ENCODE peak calls at places on chromosomes 3 and 15, in four cellular contexts. Z, B, U and P are unnamed samples.
A peak's percentile ranks its signal among the peaks of the same experiment; 100 is the strongest.

GRCh38 chr3:107428051-107428858 is 51.0 kb downstream of the CCDC54 start:
- DNase-seq in B (no peak), U (no peak), Z (no peak), P (no peak)

GRCh38 chr3:8524249-8524648 is 22.6 kb downstream of the LMCD1 start:
- DNase-seq in U (no peak), B (no peak), Z (no peak), P (no peak)

GRCh38 chr3:134594236-134594825 is 56.5 kb downstream of the KY start:
- DNase-seq in Z (no peak), B (no peak), U (no peak), P (peak; percentile 81)

GRCh38 chr3:49279376-49279775 is 2.3 kb upstream of the C3orf62 start:
- DNase-seq in U (no peak), Z (no peak), B (no peak), P (no peak)

GRCh38 chr3:141076026-141076797 is 25.1 kb downstream of the SPSB4 start:
- DNase-seq in Z (no peak), B (no peak), U (no peak), P (peak; percentile 92)

GRCh38 chr15:33013827-33014445 is 180.6 kb downstream of the FMN1 start:
- DNase-seq in U (no peak), B (no peak), Z (no peak), P (no peak)

GRCh38 chr3:107939621-107940236 is 151.1 kb downstream of the CD47 start:
- DNase-seq in B (no peak), Z (no peak), U (no peak), P (peak; percentile 58)

GRCh38 chr3:140941090-140941433 is 574 bp upstream of the SLC25A36 start:
- DNase-seq in B (no peak), U (no peak), Z (no peak), P (no peak)

GRCh38 chr3:197891-198491 is 1.4 kb downstream of the CHL1 start:
- DNase-seq in B (no peak), Z (peak; percentile 49), U (no peak), P (peak; percentile 63)

GRCh38 chr15:64030123-64030522 is 16.2 kb downstream of the DAPK2 start:
- DNase-seq in B (no peak), Z (no peak), U (no peak), P (no peak)

GRCh38 chr15:65829150-65829764 is 37.2 kb upstream of the DENND4A start:
- DNase-seq in U (peak; percentile 22), B (no peak), Z (no peak), P (peak; percentile 51)

GRCh38 chr3:53342353-53342752 is 5.0 kb downstream of the DCP1A start:
- DNase-seq in B (no peak), U (no peak), Z (no peak), P (no peak)

GRCh38 chr3:132783152-132783551 is 60.9 kb upstream of the NPHP3 start:
- DNase-seq in Z (no peak), U (no peak), B (no peak), P (no peak)

GRCh38 chr3:194205675-194206133 is 69.8 kb downstream of the HES1 start:
- DNase-seq in U (no peak), B (no peak), Z (no peak), P (peak; percentile 97)